ENCODE peak calls at places on chromosomes 1 and 21, in four cellular contexts. Y is right atrium auricular region, O is psoas muscle, A is IMR-90. L is an unnamed sample. For H3K4me1, the result is how much of the 10 kb centered on the place peaks cover.

GRCh38 chr1:89310505-89310904 is 37.8 kb upstream of the GBP5 start:
- DNase-seq in Y (no peak), O (no peak), A (peak), L (no peak)

GRCh38 chr1:1574721-1575537 is at the start of gene SSU72:
- DNase-seq in Y (peak), O (peak), A (peak), L (peak)

GRCh38 chr1:8004113-8004802 is 21.9 kb downstream of the ERRFI1 start:
- DNase-seq in Y (peak), O (peak), A (no peak), L (no peak)

GRCh38 chr1:205714190-205714905 is 34.0 kb upstream of the SLC45A3 start:
- DNase-seq in Y (no peak), O (no peak), A (peak), L (no peak)

GRCh38 chr1:171916315-171916771 is 75.0 kb downstream of the DNM3 start:
- DNase-seq in Y (no peak), O (no peak), A (no peak), L (no peak)

GRCh38 chr1:218346391-218347204 is 1.5 kb downstream of the TGFB2 start:
- DNase-seq in Y (no peak), O (peak), A (peak), L (peak)

GRCh38 chr1:218494449-218494852 is 149.3 kb downstream of the TGFB2 start:
- DNase-seq in Y (no peak), O (no peak), A (no peak), L (no peak)

GRCh38 chr1:9305216-9305615 is 12.5 kb downstream of the SPSB1 start:
- DNase-seq in Y (no peak), O (no peak), A (no peak), L (no peak)

GRCh38 chr1:6171546-6172124 is 8.5 kb downstream of the CHD5 start:
- DNase-seq in Y (no peak), O (no peak), A (no peak), L (no peak)

GRCh38 chr21:45555557-45556301 is 13.5 kb upstream of the SLC19A1 start:
- DNase-seq in Y (peak), O (peak), A (peak), L (peak)

GRCh38 chr1:68115308-68115707 is 64.9 kb upstream of the DIRAS3 start:
- DNase-seq in Y (no peak), O (no peak), A (no peak), L (no peak)

GRCh38 chr1:117757668-117758067 is 151.8 kb downstream of the TENT5C start:
- DNase-seq in Y (no peak), O (no peak), A (peak), L (no peak)

GRCh38 chr1:248696261-248696660 is 6.3 kb downstream of the OR14I1 start:
- DNase-seq in Y (no peak), O (no peak), A (no peak), L (no peak)

GRCh38 chr1:154934358-154934948 is 2.1 kb downstream of the PMVK start:
- DNase-seq in Y (no peak), O (no peak), A (no peak), L (no peak)

GRCh38 chr1:192488058-192488457 is 87.5 kb upstream of the RGS1 start:
- DNase-seq in Y (no peak), O (no peak), A (no peak), L (no peak)

DNA sequence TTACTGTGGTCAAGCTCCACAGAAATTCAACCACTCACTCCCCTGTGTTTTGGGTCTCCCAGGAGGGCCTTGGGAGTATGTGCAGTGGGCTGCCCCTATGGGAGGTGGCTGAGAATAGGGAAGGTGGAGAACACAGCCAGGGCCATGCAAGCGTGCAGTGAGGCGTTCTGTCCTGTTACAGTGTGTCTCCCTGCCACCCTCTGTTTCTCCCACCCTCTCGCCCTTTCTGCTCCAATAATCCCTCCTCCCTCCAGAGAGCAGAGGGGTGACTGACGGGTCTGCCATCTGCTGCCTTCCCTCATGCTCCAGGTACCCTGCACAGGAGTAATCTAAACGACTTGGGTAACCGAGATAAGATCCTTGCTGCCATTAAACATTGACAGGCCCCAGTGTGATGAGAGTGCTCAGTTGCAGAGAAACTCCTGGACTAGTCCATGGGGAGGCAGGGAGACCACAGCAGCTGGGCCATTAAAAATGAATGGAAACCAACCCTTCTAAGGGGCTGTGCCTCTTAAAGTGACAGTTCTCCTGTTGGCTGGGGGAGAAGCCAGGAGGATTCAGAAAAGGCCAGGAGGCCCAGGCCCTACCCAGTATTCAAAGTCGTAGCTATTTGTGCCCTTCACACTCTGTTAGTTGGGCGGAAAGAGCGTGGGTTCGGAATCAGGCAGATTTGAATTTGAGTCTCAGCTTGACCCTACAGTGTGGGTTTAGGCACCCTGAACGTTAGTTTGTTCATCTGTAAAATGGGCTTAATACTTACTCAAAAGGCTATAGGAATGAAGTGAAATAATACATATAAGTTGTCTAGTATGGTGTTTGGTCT is 22.4 kb upstream of the BTG2 start:
- DNase-seq in Y (peak), O (no peak), A (no peak), L (no peak)
- H3K4me1 ChIP-seq in Y (under half), O (half or more), A (under half), L (half or more)

DNA sequence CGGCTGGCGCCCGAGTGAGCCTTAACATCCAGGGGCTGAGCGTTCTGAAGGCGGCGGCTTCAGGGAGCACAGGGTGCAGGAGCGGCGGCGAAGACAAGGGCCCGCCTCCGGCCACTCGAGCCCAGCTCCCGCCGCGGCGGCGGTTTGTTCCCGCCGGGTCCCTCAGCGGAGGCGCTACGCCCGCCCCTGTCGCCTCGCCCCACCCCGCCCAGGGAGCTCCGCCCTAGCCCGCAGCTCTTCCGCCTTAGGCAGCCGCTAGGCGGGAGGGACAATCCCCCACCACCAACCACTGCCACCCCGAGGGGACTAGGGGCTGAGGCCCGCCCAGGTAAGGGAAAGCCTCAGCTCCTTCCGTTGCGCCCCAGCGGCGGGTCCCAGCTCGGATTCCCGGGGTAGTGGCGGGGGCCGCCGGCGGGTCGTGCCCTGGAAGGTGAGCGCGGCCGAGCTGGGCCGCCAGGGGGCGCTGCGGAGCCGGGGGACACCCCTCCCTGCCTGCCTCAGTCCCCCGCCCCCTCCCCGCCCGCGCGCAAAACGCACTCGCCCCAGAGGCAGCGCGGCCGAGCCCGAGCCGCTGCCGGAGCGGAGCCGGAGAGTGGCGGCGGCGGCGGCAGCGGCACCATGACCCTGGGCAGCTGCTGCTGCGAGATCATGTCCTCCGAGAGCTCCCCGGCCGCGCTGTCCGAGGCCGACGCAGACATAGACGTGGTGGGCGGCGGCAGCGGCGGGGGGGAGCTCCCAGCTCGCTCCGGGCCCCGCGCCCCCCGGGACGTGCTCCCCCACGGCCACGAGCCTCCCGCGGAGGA is at the start of gene FOXD2:
- DNase-seq in Y (peak), O (peak), A (peak), L (peak)
- H3K4me1 ChIP-seq in Y (under half), O (under half), A (under half), L (under half)

GRCh38 chr21:34949499-34949898 is 99.6 kb downstream of the RUNX1 start:
- DNase-seq in Y (no peak), O (no peak), A (no peak), L (no peak)
- H3K4me1 ChIP-seq in Y (under half), O (under half), A (under half), L (under half)

GRCh38 chr1:93689521-93690223 is 8.0 kb upstream of the BCAR3 start:
- DNase-seq in Y (no peak), O (no peak), A (no peak), L (no peak)
- H3K4me1 ChIP-seq in Y (under half), O (under half), A (under half), L (under half)

DNA sequence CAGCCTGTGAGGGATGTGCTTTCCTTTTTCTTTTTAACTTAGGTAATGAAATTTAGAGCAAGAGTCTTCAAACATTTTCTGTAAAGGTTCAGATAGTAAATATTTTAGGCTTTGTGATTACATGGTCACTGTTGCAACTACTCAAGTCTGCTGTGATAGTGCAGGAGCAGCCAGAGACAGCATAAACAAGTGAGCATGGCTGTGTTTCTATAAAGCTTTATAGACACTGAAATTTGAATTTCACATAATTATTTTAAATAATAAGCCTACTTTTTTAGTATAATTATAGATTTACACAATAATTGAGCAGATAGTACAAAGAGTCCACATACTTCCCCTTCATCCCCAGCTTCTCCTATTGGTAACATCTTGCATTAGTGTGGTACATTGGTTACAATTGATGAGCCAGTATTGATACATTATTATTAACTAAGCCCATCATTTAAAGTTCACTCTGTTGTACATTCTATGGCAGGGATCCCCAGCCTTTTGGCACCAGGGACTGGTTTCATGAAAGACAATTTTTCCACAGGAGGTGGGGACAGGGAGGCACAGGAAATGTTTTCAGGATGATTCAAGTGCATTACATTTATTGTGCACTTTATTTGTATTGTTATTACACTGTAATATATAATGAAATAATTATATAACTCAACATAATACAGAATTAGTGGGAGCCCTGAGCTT is 3.0 kb downstream of the ATF6 start:
- DNase-seq in Y (no peak), O (no peak), A (no peak), L (no peak)
- H3K4me1 ChIP-seq in Y (under half), O (under half), A (under half), L (under half)

DNA sequence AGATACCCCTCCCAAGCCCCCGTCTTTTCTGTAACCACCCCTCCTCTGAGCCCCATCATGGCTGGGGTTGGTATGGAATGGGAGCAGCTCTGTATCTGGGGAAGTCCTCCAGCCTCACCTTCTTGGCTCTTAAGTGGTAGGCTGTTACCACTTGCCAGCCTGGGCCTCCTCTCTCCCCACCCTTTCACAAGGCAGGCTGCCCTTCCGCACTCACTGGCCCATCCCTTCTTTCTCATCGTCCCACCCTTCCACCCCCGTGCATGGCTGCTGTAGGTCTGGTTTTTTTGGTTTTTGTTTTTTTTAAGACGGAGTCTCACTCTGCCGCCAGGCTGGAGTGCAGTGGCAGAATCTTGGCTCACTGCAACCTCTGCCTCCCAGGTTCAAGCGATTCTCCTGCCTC is 5.2 kb downstream of the CYB561D1 start:
- DNase-seq in Y (no peak), O (no peak), A (no peak), L (no peak)
- H3K4me1 ChIP-seq in Y (under half), O (under half), A (under half), L (under half)

GRCh38 chr1:93964096-93964776 is 55.0 kb upstream of the GCLM start:
- DNase-seq in Y (no peak), O (no peak), A (no peak), L (no peak)

GRCh38 chr1:93961443-93961842 is 52.2 kb upstream of the GCLM start:
- DNase-seq in Y (no peak), O (no peak), A (no peak), L (no peak)

GRCh38 chr1:93964777-93965200 is 55.6 kb upstream of the GCLM start:
- DNase-seq in Y (no peak), O (no peak), A (peak), L (no peak)

GRCh38 chr1:93965256-93965655 is 56.0 kb upstream of the GCLM start:
- DNase-seq in Y (no peak), O (no peak), A (no peak), L (no peak)

GRCh38 chr1:93963585-93963984 is 54.4 kb upstream of the GCLM start:
- DNase-seq in Y (no peak), O (no peak), A (no peak), L (no peak)
- H3K4me1 ChIP-seq in Y (under half), O (under half), A (under half), L (under half)

GRCh38 chr1:161483361-161483760 is 21.9 kb upstream of the FCGR2A start:
- DNase-seq in Y (no peak), O (no peak), A (no peak), L (no peak)
- H3K4me1 ChIP-seq in Y (under half), O (under half), A (under half), L (under half)

DNA sequence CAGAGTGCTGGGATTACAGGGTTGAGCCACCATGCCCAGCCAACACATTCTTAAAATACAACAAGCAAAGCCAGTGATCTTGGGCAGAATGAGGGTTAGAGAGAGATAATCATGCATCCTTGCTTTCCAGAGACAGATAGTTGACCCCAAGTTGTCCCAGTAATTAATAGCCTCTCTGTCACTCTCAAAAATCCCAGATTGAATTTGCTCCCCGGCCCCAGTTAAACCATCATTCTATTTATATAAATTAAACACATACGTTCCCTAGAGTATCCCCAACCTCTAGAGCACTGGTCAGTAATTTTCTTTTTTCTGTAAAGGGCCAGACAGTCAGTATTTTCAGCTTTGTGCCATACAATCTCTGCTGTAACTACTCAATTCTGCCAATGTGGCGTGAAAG is 16.4 kb upstream of the TARDBP start:
- DNase-seq in Y (no peak), O (no peak), A (no peak), L (no peak)
- H3K4me1 ChIP-seq in Y (under half), O (under half), A (under half), L (under half)

DNA sequence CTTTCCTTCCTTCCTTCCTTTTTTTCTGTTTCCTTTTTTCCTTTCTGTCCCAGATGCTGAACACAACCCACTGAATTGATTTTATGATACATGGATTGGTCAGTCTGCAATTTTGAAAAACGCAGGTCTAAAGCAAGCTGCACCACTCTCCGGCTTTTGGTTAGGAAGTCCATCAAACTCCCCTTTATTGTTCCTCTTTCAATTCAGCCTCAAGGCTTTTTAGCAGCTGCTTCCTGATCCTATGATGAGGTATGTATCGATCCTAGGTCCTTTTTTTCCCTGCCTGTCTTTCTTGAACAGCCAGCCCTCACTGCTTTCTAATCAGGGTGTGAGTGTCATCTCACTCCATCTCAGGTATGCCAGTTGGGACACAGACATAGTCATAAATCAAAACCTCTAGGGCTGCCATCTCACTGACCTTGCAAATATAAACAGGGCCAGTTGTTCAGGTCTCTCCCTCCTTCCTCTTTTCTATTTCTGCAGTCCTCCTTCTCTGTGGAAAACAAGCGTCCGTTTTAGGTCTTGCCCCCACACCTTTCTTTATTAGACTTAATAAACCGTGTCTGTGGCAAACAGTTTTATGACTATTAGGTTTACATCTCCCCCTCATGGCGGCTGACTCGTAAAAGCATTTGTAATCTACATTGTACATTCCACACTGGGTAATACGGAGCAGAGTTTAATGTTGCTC is 11.4 kb downstream of the STYXL2 start:
- DNase-seq in Y (no peak), O (no peak), A (no peak), L (no peak)
- H3K4me1 ChIP-seq in Y (under half), O (half or more), A (under half), L (half or more)

L was measured in heart right ventricle.